ENCODE peak calls at places on chromosomes 2 and 18, in six cellular contexts. W is fibroblast of lung; J is neuronal stem cell; Y is pancreas; H is CD4-positive, alpha-beta T cell; N is tibial artery. E is an unnamed sample.

GRCh38 chr2:2758793-2759367 is 427.8 kb upstream of the MYT1L start:
- DNase-seq in J (no peak), H (no peak), N (no peak), W (no peak), Y (no peak), E (no peak)

GRCh38 chr2:64652231-64653173 is 1.2 kb downstream of the SERTAD2 start:
- DNase-seq in N (peak), H (no peak), Y (no peak), J (no peak), W (peak), E (no peak)

GRCh38 chr18:77056399-77057015 is 76.1 kb downstream of the MBP start:
- DNase-seq in J (no peak), N (no peak), Y (no peak), H (no peak), W (no peak), E (no peak)

GRCh38 chr2:88483200-88483599 is 30.7 kb upstream of the FOXI3 start:
- DNase-seq in H (no peak), J (no peak), Y (peak), N (no peak), W (no peak), E (no peak)

GRCh38 chr2:31457651-31458050 is 43.1 kb upstream of the XDH start:
- DNase-seq in W (no peak), Y (no peak), J (no peak), H (no peak), N (no peak), E (no peak)

GRCh38 chr2:189362283-189362682 is 79.0 kb upstream of the WDR75 start:
- DNase-seq in W (peak), J (no peak), N (no peak), Y (no peak), H (no peak), E (no peak)

GRCh38 chr2:20539776-20540586 is 93.1 kb downstream of the RHOB start:
- DNase-seq in N (peak), J (no peak), H (no peak), W (no peak), Y (no peak), E (no peak)

GRCh38 chr2:241638940-241639339 is 1.4 kb downstream of the ATG4B start:
- DNase-seq in W (no peak), Y (no peak), N (no peak), H (no peak), J (no peak), E (no peak)

GRCh38 chr2:226490172-226490571 is 309.4 kb downstream of the IRS1 start:
- DNase-seq in W (peak), N (no peak), J (no peak), Y (no peak), H (no peak), E (no peak)

GRCh38 chr2:64866797-64867196 is 122.4 kb upstream of the SLC1A4 start:
- DNase-seq in H (no peak), J (no peak), Y (no peak), W (peak), N (peak), E (no peak)

GRCh38 chr2:12456293-12457151 is 260.2 kb upstream of the TRIB2 start:
- DNase-seq in W (peak), N (peak), J (no peak), Y (peak), H (peak), E (peak)

GRCh38 chr2:219302412-219302968 is 6.7 kb downstream of the PTPRN start:
- DNase-seq in J (no peak), Y (no peak), H (no peak), N (no peak), W (no peak), E (no peak)

GRCh38 chr18:64474751-64475150 is 325.9 kb upstream of the LINC00305 start:
- DNase-seq in H (no peak), J (no peak), Y (no peak), W (no peak), N (no peak), E (no peak)

DNA sequence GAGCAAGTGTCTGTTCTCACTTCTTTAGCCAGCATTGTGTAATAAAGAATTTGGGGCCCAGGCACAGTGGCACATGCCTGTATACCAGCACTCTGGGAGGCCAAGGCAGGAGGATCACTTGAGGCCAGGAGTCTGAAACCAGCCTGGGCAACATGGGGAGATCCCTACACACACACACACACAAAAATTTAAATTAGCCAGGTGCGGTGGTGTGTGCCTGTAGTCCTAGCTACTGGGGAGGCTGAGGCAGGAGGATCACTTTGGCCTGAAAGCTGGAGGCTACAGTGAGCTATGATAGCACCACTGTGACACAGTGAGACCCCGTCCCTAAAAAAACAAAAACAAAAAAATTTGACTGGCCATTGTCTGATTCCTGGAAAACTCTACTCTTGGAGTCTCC is 8.3 kb downstream of the REV1 start:
- DNase-seq in Y (no peak), J (no peak), W (no peak), N (no peak), H (no peak), E (no peak)
- H3K27ac ChIP-seq in Y (no peak), J (no peak), W (no peak), N (no peak), H (no peak), E (no peak)

DNA sequence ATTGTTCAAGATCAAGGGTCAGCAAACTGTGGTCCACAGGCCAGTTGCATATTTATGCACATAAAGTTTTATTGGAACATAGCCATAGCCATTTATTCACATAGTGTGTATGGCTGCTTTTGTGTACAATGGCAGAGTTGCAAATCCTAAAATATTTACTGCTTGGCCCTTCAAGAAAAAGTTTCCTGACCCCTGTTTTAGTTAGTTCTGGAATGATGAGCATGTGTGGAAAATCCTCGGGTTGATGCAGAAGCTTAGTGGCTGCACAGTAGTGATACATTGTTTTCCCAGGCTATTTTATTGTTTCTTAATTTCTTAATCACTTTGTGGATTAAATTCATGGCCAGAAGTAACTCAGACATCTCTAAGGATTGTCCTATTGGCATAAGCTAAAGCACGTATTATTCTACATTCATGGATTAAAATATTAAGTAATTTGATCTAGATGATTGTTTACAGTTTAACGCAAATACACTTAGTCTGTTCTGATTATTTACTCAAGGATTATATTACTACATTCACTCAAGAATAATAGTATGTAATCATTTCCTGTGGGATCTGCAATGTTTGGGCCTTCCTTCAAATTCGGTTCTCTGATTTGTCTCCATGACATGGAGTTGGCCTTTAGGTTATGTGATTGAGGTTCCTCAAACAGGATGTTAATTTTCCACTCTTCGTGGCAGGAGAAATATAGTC is 165.5 kb downstream of the TMEM247 start:
- DNase-seq in H (no peak), N (no peak), Y (no peak), W (peak), J (no peak), E (no peak)
- H3K27ac ChIP-seq in H (no peak), N (peak), Y (no peak), W (peak), J (no peak), E (no peak)

GRCh38 chr2:235495373-235496238 is 1.8 kb downstream of the AGAP1 start:
- DNase-seq in J (no peak), N (no peak), Y (no peak), H (no peak), W (no peak), E (no peak)

GRCh38 chr2:235493775-235494715 is at the start of gene AGAP1:
- DNase-seq in W (peak), H (peak), N (peak), Y (peak), J (peak), E (peak)

GRCh38 chr2:235493402-235493774 is 455 bp upstream of the AGAP1 start:
- DNase-seq in Y (peak), J (no peak), N (peak), W (peak), H (no peak), E (peak)

GRCh38 chr2:235496239-235496621 is 2.4 kb downstream of the AGAP1 start:
- DNase-seq in W (no peak), H (no peak), N (no peak), Y (no peak), J (no peak), E (no peak)

DNA sequence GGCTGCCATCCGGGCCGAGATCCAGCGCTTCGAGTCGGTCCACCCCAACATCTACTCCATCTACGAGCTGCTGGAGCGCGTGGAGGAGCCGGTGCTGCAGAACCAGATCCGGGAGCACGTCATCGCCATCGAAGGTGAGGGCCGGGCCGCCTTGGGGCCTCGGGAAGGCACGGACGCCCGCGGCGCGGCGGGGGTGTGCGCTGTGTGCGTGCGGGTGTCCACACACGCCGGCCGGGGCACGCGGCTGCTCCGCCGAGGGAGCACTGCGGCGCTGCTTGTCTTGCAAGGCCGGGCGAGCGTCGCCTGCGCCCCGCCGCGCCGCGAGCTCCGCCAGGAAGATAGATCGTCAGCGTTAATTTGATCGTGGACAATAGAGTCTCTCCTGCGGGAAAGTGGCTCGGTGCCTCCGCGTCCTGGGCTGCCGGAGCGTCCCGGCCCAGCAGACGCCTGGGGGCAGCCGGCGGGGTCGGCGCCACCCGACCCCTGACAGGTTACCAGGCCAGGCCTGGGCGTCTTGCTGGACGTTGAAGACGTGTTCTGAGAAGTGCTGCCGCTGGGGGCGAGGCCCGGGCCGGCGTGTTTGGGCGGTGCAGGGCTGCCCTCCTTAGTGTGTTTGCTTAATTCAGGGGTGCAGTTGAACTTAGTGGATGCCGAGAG is 1.0 kb downstream of the AGAP1 start:
- DNase-seq in N (peak), H (no peak), Y (peak), W (peak), J (peak), E (no peak)
- H3K27ac ChIP-seq in N (peak), H (no peak), Y (no peak), W (peak), J (no peak), E (no peak)

GRCh38 chr2:178286636-178287035 is 92.3 kb downstream of the OSBPL6 start:
- DNase-seq in W (no peak), J (no peak), N (no peak), Y (no peak), H (no peak), E (no peak)
- H3K27ac ChIP-seq in W (no peak), J (no peak), N (no peak), Y (no peak), H (no peak), E (no peak)

GRCh38 chr2:61634512-61634911 is 96.4 kb upstream of the XPO1 start:
- DNase-seq in Y (no peak), J (no peak), N (no peak), H (no peak), W (no peak), E (no peak)

GRCh38 chr2:61636686-61637085 is 98.5 kb upstream of the XPO1 start:
- DNase-seq in J (no peak), W (no peak), H (no peak), N (no peak), Y (no peak), E (no peak)

GRCh38 chr2:61639721-61640120 is 101.6 kb upstream of the XPO1 start:
- DNase-seq in J (no peak), Y (no peak), H (no peak), W (no peak), N (no peak), E (no peak)

GRCh38 chr2:61645911-61646310 is 107.8 kb upstream of the XPO1 start:
- DNase-seq in H (no peak), N (no peak), Y (no peak), J (no peak), W (peak), E (no peak)

GRCh38 chr2:61640406-61640805 is 102.2 kb upstream of the XPO1 start:
- DNase-seq in W (no peak), N (no peak), J (no peak), Y (no peak), H (no peak), E (no peak)
- H3K27ac ChIP-seq in W (no peak), N (no peak), J (no peak), Y (no peak), H (no peak), E (no peak)

DNA sequence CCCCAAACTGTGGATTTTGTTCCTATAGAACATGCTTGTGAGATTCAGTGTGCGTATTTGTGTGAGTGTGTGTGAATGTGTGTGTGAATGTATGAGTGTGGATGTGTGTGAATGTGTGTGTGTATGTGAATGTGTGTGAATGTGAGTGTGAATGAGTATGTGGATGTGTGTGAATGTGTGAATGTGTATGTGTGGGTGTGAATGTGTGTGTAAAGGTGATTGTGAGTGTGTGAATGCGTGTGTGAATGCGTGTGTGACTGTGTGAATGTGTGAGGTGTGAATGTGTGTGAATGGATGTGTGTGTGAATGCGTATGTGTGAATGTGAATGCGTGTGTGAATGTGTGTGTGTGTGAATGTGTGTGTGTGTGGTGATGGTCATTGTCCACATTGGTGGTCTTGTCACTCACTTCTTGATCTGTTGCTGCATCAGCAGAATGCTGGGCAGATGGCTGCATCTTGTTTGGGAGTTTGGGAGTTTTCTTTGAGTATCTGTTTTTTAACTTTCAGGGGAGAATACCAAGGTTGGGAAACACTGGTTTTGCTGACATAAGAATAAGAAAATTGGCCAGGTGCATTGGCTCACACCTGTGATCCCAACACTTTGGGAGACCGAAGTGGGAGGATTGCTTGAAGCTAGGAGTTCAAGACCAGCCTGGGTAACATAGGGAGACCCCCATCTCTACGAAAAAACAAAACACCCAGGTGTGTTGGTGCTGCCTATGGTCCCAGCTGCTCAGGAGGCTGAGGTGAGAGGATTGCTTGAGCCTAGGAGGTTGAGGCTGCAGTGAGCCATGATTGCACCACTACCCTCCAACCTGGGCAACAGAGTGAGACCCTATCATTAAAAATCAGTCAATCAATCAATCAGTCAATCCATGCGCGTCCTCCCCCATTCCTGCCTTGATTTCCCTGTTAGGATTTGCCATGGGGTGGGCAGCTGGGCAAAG is 18.2 kb downstream of the AGAP1 start:
- DNase-seq in J (no peak), N (no peak), H (no peak), W (no peak), Y (no peak), E (no peak)
- H3K27ac ChIP-seq in J (no peak), N (no peak), H (no peak), W (no peak), Y (peak), E (no peak)

GRCh38 chr2:130183500-130184373 is 1.7 kb downstream of the MZT2B start:
- DNase-seq in Y (no peak), J (peak), N (no peak), H (no peak), W (peak), E (no peak)
- H3K27ac ChIP-seq in Y (no peak), J (peak), N (peak), H (no peak), W (peak), E (peak)

DNA sequence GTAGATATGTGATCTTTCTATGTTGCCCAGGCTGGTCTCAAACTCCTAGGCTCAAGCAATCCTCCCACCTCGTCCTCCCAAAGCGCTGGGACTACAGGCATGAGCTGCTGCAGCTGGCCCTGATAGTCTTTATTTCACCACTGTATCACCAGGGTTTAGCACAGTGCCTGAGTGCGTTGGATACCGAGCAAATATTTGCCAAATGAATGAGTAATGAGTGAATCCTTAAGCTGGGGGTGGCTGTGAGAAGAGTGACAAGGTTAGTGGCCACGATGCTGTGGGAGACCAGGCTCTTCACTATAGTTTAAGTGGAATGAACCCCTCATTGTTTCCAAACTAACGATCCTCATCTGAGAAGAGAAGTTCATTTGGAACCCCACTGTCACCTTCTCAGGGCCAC is 60.8 kb upstream of the FAM136A start:
- DNase-seq in N (no peak), Y (no peak), W (no peak), J (no peak), H (no peak), E (no peak)
- H3K27ac ChIP-seq in N (no peak), Y (no peak), W (no peak), J (no peak), H (no peak), E (no peak)

GRCh38 chr18:37484893-37485834 is 80.4 kb downstream of the CELF4 start:
- DNase-seq in Y (no peak), J (peak), H (no peak), N (no peak), W (peak), E (no peak)

GRCh38 chr18:37482433-37482832 is 83.2 kb downstream of the CELF4 start:
- DNase-seq in Y (no peak), N (no peak), H (no peak), J (no peak), W (no peak), E (no peak)

GRCh38 chr18:37483221-37483971 is 82.2 kb downstream of the CELF4 start:
- DNase-seq in W (peak), J (peak), N (no peak), H (no peak), Y (peak), E (no peak)

GRCh38 chr18:37486848-37487247 is 78.8 kb downstream of the CELF4 start:
- DNase-seq in W (no peak), Y (no peak), J (no peak), H (no peak), N (no peak), E (no peak)

GRCh38 chr18:37483984-37484892 is 81.4 kb downstream of the CELF4 start:
- DNase-seq in W (no peak), Y (no peak), N (no peak), H (no peak), J (no peak), E (no peak)
- H3K27ac ChIP-seq in W (no peak), Y (no peak), N (no peak), H (no peak), J (no peak), E (no peak)

E was measured in coronary artery.